ENCODE peak calls at places on chromosomes 12 and 14, in six cellular contexts. R is PC-9, Y is mucosa of descending colon, U is iPS DF 6.9, B is heart right ventricle, Q is WERI-Rb-1. A is an unnamed sample. For H3K9me3, the result is how much of the 10 kb centered on the place peaks cover.

GRCh38 chr12:50641566-50641965 is 122.3 kb upstream of the ATF1 start:
- DNase-seq in R (no peak), Y (no peak), U (no peak), B (no peak), Q (no peak), A (peak)

GRCh38 chr12:11171953-11172675 is 1.1 kb downstream of the SMIM10L1 start:
- DNase-seq in R (no peak), Y (no peak), U (no peak), B (no peak), Q (no peak), A (no peak)

GRCh38 chr14:58297412-58297761 is 968 bp upstream of the ARID4A start:
- DNase-seq in R (no peak), Y (no peak), U (no peak), B (no peak), Q (no peak), A (no peak)

GRCh38 chr14:54804720-54805060 is 97.9 kb downstream of the GCH1 start:
- DNase-seq in R (peak), Y (no peak), U (no peak), B (no peak), Q (no peak), A (no peak)

GRCh38 chr12:43480591-43480990 is 71.4 kb downstream of the ADAMTS20 start:
- DNase-seq in R (no peak), Y (no peak), U (no peak), B (no peak), Q (no peak), A (no peak)

GRCh38 chr12:43847427-43847826 is 11.5 kb downstream of the TMEM117 start:
- DNase-seq in R (peak), Y (no peak), U (no peak), B (no peak), Q (no peak), A (no peak)

GRCh38 chr14:55927059-55927458 is 191.2 kb upstream of the PELI2 start:
- DNase-seq in R (no peak), Y (peak), U (no peak), B (no peak), Q (no peak), A (no peak)

GRCh38 chr14:47790477-47790876 is 115.1 kb upstream of the MDGA2 start:
- DNase-seq in R (no peak), Y (no peak), U (no peak), B (no peak), Q (no peak), A (no peak)

GRCh38 chr12:115569694-115570093 is 707.8 kb downstream of the MED13L start:
- DNase-seq in R (no peak), Y (no peak), U (no peak), B (no peak), Q (peak), A (no peak)

GRCh38 chr12:76303365-76303764 is 44.9 kb downstream of the BBS10 start:
- DNase-seq in R (no peak), Y (no peak), U (no peak), B (no peak), Q (no peak), A (no peak)

GRCh38 chr12:45214739-45215418 is 1.0 kb upstream of the ANO6 start:
- DNase-seq in R (no peak), Y (no peak), U (no peak), B (no peak), Q (no peak), A (peak)

GRCh38 chr12:11795910-11796459 is 146.5 kb downstream of the ETV6 start:
- DNase-seq in R (peak), Y (no peak), U (no peak), B (no peak), Q (no peak), A (peak)

GRCh38 chr12:80262372-80263170 is 163.2 kb downstream of the OTOGL start:
- DNase-seq in R (no peak), Y (no peak), U (no peak), B (no peak), Q (no peak), A (no peak)

GRCh38 chr12:123839826-123840225 is 77.7 kb downstream of the DNAH10 start:
- DNase-seq in R (no peak), Y (no peak), U (no peak), B (no peak), Q (no peak), A (no peak)

GRCh38 chr14:68604361-68604730 is 188.5 kb downstream of the ZFP36L1 start:
- DNase-seq in R (no peak), Y (no peak), U (no peak), B (no peak), Q (no peak), A (no peak)

GRCh38 chr12:113140706-113141105 is 5.1 kb upstream of the RASAL1 start:
- DNase-seq in R (no peak), Y (no peak), U (no peak), B (no peak), Q (no peak), A (no peak)

GRCh38 chr12:128069359-128069997 is 197.5 kb upstream of the TMEM132C start:
- DNase-seq in R (peak), Y (peak), U (peak), B (no peak), Q (peak), A (peak)

GRCh38 chr12:105775351-105775750 is 363.4 kb downstream of the NUAK1 start:
- DNase-seq in R (no peak), Y (no peak), U (no peak), B (no peak), Q (no peak), A (no peak)

GRCh38 chr14:93010543-93011541 is 87.9 kb downstream of the CHGA start:
- DNase-seq in R (no peak), Y (no peak), U (no peak), B (no peak), Q (peak), A (no peak)

GRCh38 chr12:47079365-47079893 is at the start of gene PCED1B:
- DNase-seq in R (peak), Y (peak), U (no peak), B (peak), Q (peak), A (peak)

GRCh38 chr12:87816186-87816585 is 213.0 kb downstream of the C12orf50 start:
- DNase-seq in R (no peak), Y (no peak), U (no peak), B (no peak), Q (no peak), A (no peak)

GRCh38 chr12:7989827-7990491 is 42.6 kb upstream of the FOXJ2 start:
- DNase-seq in R (peak), Y (no peak), U (no peak), B (peak), Q (no peak), A (peak)

GRCh38 chr14:106631886-106632285 is 1105.5 kb downstream of the TMEM121 start:
- DNase-seq in R (no peak), Y (no peak), U (no peak), B (no peak), Q (no peak), A (no peak)
- H3K9me3 ChIP-seq in R (under half), Y (under half), U (under half), B (under half), Q (under half), A (under half)

GRCh38 chr12:3405821-3406220 is 85.2 kb upstream of the PRMT8 start:
- DNase-seq in R (no peak), Y (no peak), U (no peak), B (no peak), Q (no peak), A (no peak)

GRCh38 chr12:3409662-3410061 is 81.3 kb upstream of the PRMT8 start:
- DNase-seq in R (no peak), Y (no peak), U (no peak), B (no peak), Q (no peak), A (no peak)

GRCh38 chr12:3407723-3408122 is 83.3 kb upstream of the PRMT8 start:
- DNase-seq in R (no peak), Y (no peak), U (no peak), B (no peak), Q (no peak), A (no peak)
- H3K9me3 ChIP-seq in R (under half), Y (under half), U (under half), B (half or more), Q (under half), A (under half)

DNA sequence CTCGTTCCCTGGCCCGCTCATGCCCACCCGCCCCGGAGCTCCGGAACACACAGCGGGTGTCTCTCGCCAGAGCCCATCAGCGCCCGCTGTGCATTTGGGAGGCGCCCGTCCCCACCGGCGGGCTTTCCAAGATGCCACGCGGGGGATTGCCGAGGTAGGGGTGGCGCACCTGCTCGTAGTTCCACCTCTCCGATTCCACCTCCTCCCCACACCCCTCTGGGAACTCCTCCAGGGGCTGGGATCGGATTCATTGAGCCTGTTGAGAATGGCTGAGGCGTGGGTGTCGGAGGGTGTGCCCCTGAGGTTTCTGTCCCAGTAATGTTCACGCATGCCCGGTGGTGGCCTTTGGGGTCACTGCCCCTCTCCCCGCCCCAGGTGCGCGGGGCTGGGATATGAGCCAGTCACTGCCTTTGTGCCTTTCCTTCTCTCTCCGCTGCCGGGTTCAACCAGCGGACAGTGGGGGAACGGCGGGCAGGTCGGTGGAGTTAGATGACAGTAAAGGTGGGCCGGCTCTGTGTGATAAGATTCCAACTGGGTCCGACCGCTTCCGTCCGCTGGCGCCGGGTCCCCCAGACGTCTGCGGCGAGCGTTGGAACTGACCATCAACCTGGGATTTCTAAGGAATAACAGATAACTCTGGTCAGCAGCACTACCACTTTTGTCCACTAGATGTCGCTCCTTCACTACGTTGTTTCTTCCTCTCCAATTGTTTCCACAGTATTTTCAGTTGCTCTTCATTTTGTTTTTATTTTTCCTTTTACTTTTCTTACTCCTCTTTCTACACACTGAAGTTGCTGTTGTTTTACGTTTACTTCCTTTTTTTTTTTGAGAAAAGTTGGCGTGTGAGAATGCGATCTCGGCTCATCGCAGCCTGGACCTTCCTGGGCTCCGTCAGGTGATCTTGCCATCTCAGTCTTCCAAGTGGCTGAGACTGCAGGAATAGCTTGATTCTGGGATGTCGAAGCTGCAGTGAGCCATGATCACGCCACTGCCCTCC is 178.1 kb upstream of the ALG10B start:
- DNase-seq in R (peak), Y (peak), U (peak), B (peak), Q (peak), A (peak)
- H3K9me3 ChIP-seq in R (under half), Y (under half), U (under half), B (under half), Q (under half), A (under half)

DNA sequence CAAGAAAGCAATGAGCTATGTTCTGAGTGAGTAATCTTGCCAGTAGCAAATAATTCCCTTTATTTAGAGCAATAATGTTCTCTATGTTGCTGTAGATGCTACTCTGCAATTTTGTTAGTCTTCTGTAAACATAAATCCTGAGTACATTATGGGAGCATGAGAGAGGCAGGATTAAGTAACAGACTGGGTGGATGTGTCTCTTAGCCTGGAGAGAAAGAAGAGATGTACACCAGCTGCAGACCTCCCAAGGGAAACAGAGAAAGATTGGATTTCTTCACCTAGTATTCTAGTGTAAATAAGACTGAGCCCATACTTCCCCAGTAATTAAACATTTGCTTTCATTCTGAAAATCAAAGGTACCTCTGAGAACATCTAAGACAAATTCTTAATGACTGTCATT is 564.0 kb downstream of the TRHDE start:
- DNase-seq in R (no peak), Y (no peak), U (no peak), B (no peak), Q (no peak), A (no peak)
- H3K9me3 ChIP-seq in R (under half), Y (under half), U (under half), B (under half), Q (under half), A (under half)

GRCh38 chr12:132952371-132953162 is 3.5 kb downstream of the ZNF605 start:
- DNase-seq in R (no peak), Y (no peak), U (no peak), B (no peak), Q (no peak), A (no peak)
- H3K9me3 ChIP-seq in R (under half), Y (half or more), U (under half), B (half or more), Q (under half), A (under half)

DNA sequence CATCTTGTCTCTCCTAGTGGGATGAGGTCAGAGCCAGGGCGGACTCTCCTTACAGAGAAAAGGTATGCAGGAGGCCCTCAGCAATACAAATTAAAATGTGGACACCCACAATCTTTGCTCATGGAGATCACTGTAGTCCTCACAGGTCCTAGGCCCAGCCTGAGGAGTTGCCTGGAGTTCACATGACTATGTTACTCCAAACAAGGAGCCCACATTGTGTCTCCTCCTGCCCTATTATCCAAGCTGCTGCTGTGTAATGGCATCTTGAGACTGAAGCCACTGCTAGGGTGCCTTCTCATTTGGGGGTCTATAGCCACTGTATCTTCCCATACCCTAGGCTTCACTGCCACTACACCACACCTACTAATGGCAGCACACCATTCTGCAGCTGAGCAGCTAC is 11.0 kb downstream of the OR4K1 start:
- DNase-seq in R (no peak), Y (no peak), U (no peak), B (no peak), Q (no peak), A (no peak)
- H3K9me3 ChIP-seq in R (under half), Y (under half), U (under half), B (under half), Q (under half), A (under half)

GRCh38 chr14:97538749-97539388 is 741.7 kb downstream of the VRK1 start:
- DNase-seq in R (no peak), Y (no peak), U (no peak), B (no peak), Q (no peak), A (no peak)

GRCh38 chr14:97539389-97539786 is 742.2 kb downstream of the VRK1 start:
- DNase-seq in R (no peak), Y (peak), U (no peak), B (no peak), Q (no peak), A (no peak)

GRCh38 chr14:97539884-97540283 is 742.7 kb downstream of the VRK1 start:
- DNase-seq in R (no peak), Y (no peak), U (no peak), B (no peak), Q (no peak), A (no peak)

GRCh38 chr14:97532052-97532451 is 734.9 kb downstream of the VRK1 start:
- DNase-seq in R (no peak), Y (no peak), U (no peak), B (no peak), Q (no peak), A (no peak)

DNA sequence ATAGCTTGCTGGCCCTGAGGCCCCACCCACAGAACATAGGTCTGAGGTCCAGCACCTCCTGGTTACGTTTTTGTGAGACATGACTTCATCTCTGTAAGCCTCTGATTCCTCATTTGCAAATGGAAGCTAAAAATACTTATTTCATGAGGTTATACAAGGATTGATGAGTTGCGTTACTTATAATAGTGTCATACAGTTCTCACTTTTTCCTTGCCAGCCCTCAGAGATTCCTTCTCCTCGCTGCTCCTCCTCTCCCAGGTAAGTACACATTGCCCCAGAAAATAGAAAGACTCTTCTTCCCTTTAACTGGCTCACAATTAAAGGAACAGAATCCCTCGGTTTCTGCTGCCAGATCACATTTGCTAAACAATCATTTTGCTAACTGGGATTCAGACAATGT is 739.2 kb downstream of the VRK1 start:
- DNase-seq in R (no peak), Y (no peak), U (no peak), B (no peak), Q (no peak), A (no peak)
- H3K9me3 ChIP-seq in R (under half), Y (under half), U (under half), B (under half), Q (under half), A (under half)

GRCh38 chr14:79764288-79764687 is 447.0 kb downstream of the DIO2 start:
- DNase-seq in R (no peak), Y (no peak), U (no peak), B (no peak), Q (no peak), A (no peak)

DNA sequence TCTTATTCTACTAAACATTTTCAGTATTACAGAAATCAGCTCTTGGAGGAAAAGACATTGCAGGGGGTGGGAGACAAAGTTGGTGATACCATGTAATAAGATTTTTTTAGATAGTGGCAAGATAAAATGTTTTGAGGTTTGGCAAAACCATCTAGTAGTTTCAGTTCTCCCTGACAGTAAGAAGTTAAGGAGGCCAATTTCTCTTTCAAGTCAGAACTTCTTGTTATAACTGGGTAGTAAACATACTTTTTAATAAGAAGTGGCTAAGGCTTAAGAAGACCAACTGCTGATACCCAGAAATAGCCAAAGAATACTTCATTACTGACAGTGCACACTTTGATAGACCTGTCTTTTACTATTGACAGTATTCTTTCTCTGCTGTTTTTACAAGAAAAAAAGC is 452.3 kb downstream of the DIO2 start:
- DNase-seq in R (no peak), Y (no peak), U (no peak), B (no peak), Q (no peak), A (no peak)
- H3K9me3 ChIP-seq in R (under half), Y (under half), U (under half), B (under half), Q (under half), A (under half)

A was measured in body of pancreas.